ENCODE peak calls at places on chromosomes 2 and 18, in ten cellular contexts. O is HFFc6; K is right cardiac atrium; N is A549; T is glutamatergic neuron; Z is GM23338; P is EH; D is LoVo; B is Ammon's horn; X is effector memory CD8-positive, alpha-beta T cell. V is an unnamed sample.

GRCh38 chr2:231182500-231182899 is 15.9 kb upstream of the ARMC9 start:
- DNase-seq in O (no peak), K (no peak), N (peak; percentile 19), T (no peak), Z (no peak), P (no peak), D (no peak), B (no peak), X (no peak), V (no peak)

GRCh38 chr2:9737053-9737875 is 106.0 kb upstream of the TAF1B start:
- DNase-seq in O (no peak), K (no peak), N (peak; percentile 26), T (no peak), Z (no peak), P (peak; percentile 42), D (no peak), B (no peak), X (no peak), V (no peak)

GRCh38 chr18:58584219-58585127 is 44.4 kb downstream of the ALPK2 start:
- DNase-seq in O (peak; percentile 75), K (no peak), N (no peak), T (no peak), Z (peak; percentile 93), P (peak; percentile 93), D (peak; percentile 37), B (no peak), X (no peak), V (no peak)

GRCh38 chr18:67425724-67426123 is 90.8 kb downstream of the DSEL start:
- DNase-seq in O (peak; percentile 99), K (no peak), N (peak; percentile 2), T (no peak), Z (no peak), P (peak; percentile 97), D (peak; percentile 24), B (no peak), X (no peak), V (no peak)

GRCh38 chr2:143830476-143830875 is 689.4 kb downstream of the ZEB2 start:
- DNase-seq in O (peak; percentile 32), K (no peak), N (no peak), T (no peak), Z (no peak), P (peak; percentile 72), D (no peak), B (no peak), X (no peak), V (no peak)

GRCh38 chr2:100819365-100820345 is at the start of gene NPAS2:
- DNase-seq in O (no peak), K (peak; percentile 61), N (peak; percentile 47), T (peak; percentile 50), Z (peak; percentile 46), P (peak; percentile 63), D (peak; percentile 29), B (peak; percentile 54), X (no peak), V (no peak)

GRCh38 chr18:57003342-57003741 is 143.5 kb upstream of the BOD1L2 start:
- DNase-seq in O (no peak), K (no peak), N (no peak), T (no peak), Z (no peak), P (peak; percentile 6), D (no peak), B (no peak), X (no peak), V (no peak)

GRCh38 chr2:178674122-178674521 is 133.1 kb downstream of the TTN start:
- DNase-seq in O (no peak), K (no peak), N (no peak), T (no peak), Z (peak; percentile 44), P (no peak), D (no peak), B (no peak), X (no peak), V (peak; percentile 3)

GRCh38 chr2:170509460-170510193 is 205.5 kb upstream of the SP5 start:
- DNase-seq in O (no peak), K (no peak), N (no peak), T (peak; percentile 19), Z (no peak), P (no peak), D (no peak), B (no peak), X (no peak), V (no peak)

GRCh38 chr2:7972670-7973069 is 709.2 kb upstream of the ID2 start:
- DNase-seq in O (no peak), K (no peak), N (no peak), T (no peak), Z (peak; percentile 31), P (no peak), D (no peak), B (no peak), X (no peak), V (no peak)

GRCh38 chr2:31523871-31524492 is 56.8 kb downstream of the SRD5A2 start:
- DNase-seq in O (peak; percentile 58), K (no peak), N (peak; percentile 33), T (peak; percentile 73), Z (peak; percentile 89), P (peak; percentile 62), D (peak; percentile 53), B (no peak), X (peak; percentile 50), V (peak; percentile 48)

GRCh38 chr2:176997074-176997791 is 215.4 kb upstream of the HNRNPA3 start:
- DNase-seq in O (peak; percentile 57), K (no peak), N (peak; percentile 14), T (no peak), Z (no peak), P (peak; percentile 84), D (peak; percentile 84), B (no peak), X (no peak), V (peak; percentile 80)

GRCh38 chr2:73423913-73424312 is 38.3 kb downstream of the ALMS1 start:
- DNase-seq in O (no peak), K (no peak), N (no peak), T (no peak), Z (no peak), P (no peak), D (no peak), B (no peak), X (no peak), V (no peak)

GRCh38 chr18:62796216-62796621 is 80.9 kb downstream of the PHLPP1 start:
- DNase-seq in O (no peak), K (no peak), N (no peak), T (no peak), Z (no peak), P (no peak), D (no peak), B (no peak), X (no peak), V (no peak)

V was measured in HCT116.